ENCODE peak calls at places on chromosomes 1 and 21, in ten cellular contexts. V, S, R, B, J, H, X, C, L and Q are unnamed samples.

GRCh38 chr1:172603816-172604215 is 55.1 kb upstream of the FASLG start:
- DNase-seq in H (no peak), L (no peak), B (no peak), V (no peak), S (no peak), C (no peak), J (no peak), X (no peak), R (no peak), Q (no peak)

GRCh38 chr21:35071347-35071746 is 22.2 kb upstream of the RUNX1 start:
- DNase-seq in X (no peak), S (no peak), R (no peak), H (no peak), C (peak; percentile 33), B (no peak), V (no peak), L (no peak), J (no peak), Q (no peak)

GRCh38 chr1:229629251-229629650 is 3.2 kb downstream of the URB2 start:
- DNase-seq in B (no peak), C (no peak), X (peak; percentile 38), L (no peak), H (no peak), S (peak; percentile 58), V (no peak), R (no peak), J (peak; percentile 31), Q (no peak)

GRCh38 chr1:151946366-151946764 is 37.1 kb upstream of the THEM4 start:
- DNase-seq in R (no peak), X (no peak), L (no peak), V (no peak), J (peak; percentile 61), B (no peak), C (peak; percentile 24), S (peak; percentile 20), H (no peak), Q (no peak)

GRCh38 chr1:6178751-6179563 is 1.2 kb downstream of the CHD5 start:
- DNase-seq in B (no peak), L (no peak), S (no peak), C (no peak), J (no peak), R (no peak), V (peak; percentile 27), X (no peak), H (peak; percentile 42), Q (no peak)

GRCh38 chr1:170967042-170967910 is 31.9 kb downstream of the MROH9 start:
- DNase-seq in H (peak; percentile 5), X (peak; percentile 14), L (peak; percentile 75), C (peak; percentile 76), V (peak; percentile 63), R (peak; percentile 10), S (peak; percentile 54), J (peak; percentile 72), B (peak; percentile 15), Q (no peak)

GRCh38 chr1:151988405-151988851 is 5.2 kb downstream of the S100A10 start:
- DNase-seq in S (peak; percentile 77), J (peak; percentile 79), H (no peak), B (no peak), R (peak; percentile 67), V (no peak), C (peak; percentile 83), X (no peak), L (peak; percentile 86), Q (no peak)

GRCh38 chr1:228445867-228446584 is 29.4 kb upstream of the TRIM17 start:
- DNase-seq in J (peak; percentile 74), B (no peak), X (no peak), L (peak; percentile 74), C (peak; percentile 74), H (peak; percentile 67), S (peak; percentile 23), R (peak; percentile 70), V (peak; percentile 65), Q (peak; percentile 15)

GRCh38 chr1:40625476-40626382 is 39.8 kb downstream of the RIMS3 start:
- DNase-seq in B (no peak), R (no peak), S (no peak), V (no peak), J (peak; percentile 46), H (no peak), C (no peak), X (no peak), L (peak; percentile 13), Q (no peak)

GRCh38 chr1:203744008-203744972 is 20.7 kb upstream of the LAX1 start:
- DNase-seq in X (no peak), J (peak; percentile 46), B (no peak), S (no peak), H (no peak), L (peak; percentile 79), V (no peak), C (peak; percentile 71), R (no peak), Q (no peak)

GRCh38 chr1:177278626-177279390 is 108.0 kb downstream of the BRINP2 start:
- DNase-seq in S (no peak), C (peak; percentile 45), J (peak; percentile 84), V (no peak), H (no peak), X (no peak), L (peak; percentile 51), R (no peak), B (no peak), Q (no peak)

GRCh38 chr1:199776768-199777497 is 250.6 kb upstream of the NR5A2 start:
- DNase-seq in R (no peak), H (no peak), J (no peak), V (no peak), S (no peak), X (no peak), L (no peak), B (no peak), C (no peak), Q (no peak)

GRCh38 chr1:40774266-40774998 is 9.2 kb upstream of the KCNQ4 start:
- DNase-seq in R (peak; percentile 18), L (peak; percentile 32), B (peak; percentile 59), J (peak; percentile 23), H (peak; percentile 76), X (no peak), V (peak; percentile 79), C (peak; percentile 49), S (peak; percentile 28), Q (peak; percentile 72)

GRCh38 chr1:204873176-204873575 is 2.5 kb downstream of the NFASC start:
- DNase-seq in X (no peak), B (no peak), H (no peak), J (no peak), L (no peak), V (no peak), C (no peak), R (no peak), S (no peak), Q (no peak)

GRCh38 chr1:204872262-204872881 is 1.7 kb downstream of the NFASC start:
- DNase-seq in B (no peak), S (no peak), J (peak; percentile 50), L (no peak), R (no peak), H (no peak), V (no peak), X (no peak), C (no peak), Q (no peak)

GRCh38 chr1:204875255-204875654 is 4.6 kb downstream of the NFASC start:
- DNase-seq in J (no peak), S (no peak), C (no peak), H (no peak), B (no peak), X (no peak), V (no peak), L (no peak), R (no peak), Q (no peak)

GRCh38 chr1:204873714-204874113 is 3.1 kb downstream of the NFASC start:
- DNase-seq in V (no peak), H (no peak), L (no peak), X (no peak), S (no peak), R (no peak), C (no peak), B (no peak), J (no peak), Q (no peak)

GRCh38 chr1:204874274-204874673 is 3.6 kb downstream of the NFASC start:
- DNase-seq in B (no peak), X (no peak), L (no peak), V (no peak), C (no peak), R (no peak), H (no peak), J (no peak), S (no peak), Q (no peak)
- TF ChIP-seq CTCF in B (no peak), X (no peak), L (no peak), V (no peak), C (no peak), R (no peak), H (no peak), J (no peak), S (no peak), Q (no peak)

DNA sequence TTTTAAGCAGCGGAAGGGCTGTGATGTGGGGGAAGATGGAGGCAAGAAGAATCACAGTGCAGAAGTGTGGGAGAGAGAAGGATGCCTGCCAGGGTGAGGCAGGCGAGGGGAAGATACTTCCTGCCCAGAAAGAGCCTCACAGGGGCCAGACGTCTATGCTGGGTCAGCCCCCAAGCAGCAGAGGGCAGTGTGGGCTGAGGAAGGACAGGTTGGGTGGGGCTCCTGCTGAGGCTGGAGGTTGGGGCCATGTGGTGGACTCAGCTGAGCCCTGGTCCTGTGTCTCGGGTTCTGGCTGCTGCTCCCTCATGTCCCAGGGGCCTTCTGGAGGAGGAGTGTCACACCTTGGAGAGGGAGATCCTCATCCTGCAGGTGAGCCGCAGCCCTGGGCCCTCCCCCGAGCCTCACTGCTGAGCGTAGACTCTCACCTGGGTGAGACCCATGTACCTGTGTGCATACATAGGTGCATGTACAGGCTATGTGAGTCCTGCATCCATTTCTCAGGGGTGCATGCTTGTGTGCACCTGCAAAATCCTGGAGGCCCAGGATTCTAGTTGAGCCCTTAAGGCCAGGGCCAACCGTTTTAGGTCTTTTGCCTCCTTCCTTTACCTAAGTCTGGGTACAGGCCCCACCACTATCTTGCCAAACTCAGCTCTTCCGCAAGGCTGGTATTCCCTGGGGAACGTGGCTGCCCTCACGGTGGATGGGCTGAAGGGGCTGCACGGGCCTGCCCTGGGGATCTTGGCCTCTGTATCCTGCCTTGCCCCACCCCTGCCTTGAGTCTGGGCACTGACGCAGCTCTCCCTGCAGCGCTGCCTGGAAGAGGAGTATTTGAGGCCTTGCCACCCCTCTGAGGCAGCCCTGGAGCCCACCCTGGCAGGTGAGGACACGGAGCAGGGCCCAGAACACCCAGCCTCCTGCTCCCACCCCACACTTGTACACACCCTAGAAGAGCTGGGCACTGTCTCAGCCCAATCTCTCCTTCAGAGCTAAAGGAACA is 3.7 kb downstream of the CCDC24 start:
- DNase-seq in L (peak; percentile 39), S (no peak), C (peak; percentile 62), H (no peak), X (no peak), R (peak; percentile 36), B (no peak), J (peak; percentile 47), V (peak; percentile 20), Q (peak; percentile 47)
- TF ChIP-seq CTCF in L (peak; percentile 44), S (peak; percentile 60), C (peak; percentile 32), H (peak; percentile 14), X (peak; percentile 43), R (peak; percentile 27), B (no peak), J (peak; percentile 51), V (peak; percentile 36), Q (no peak)

GRCh38 chr1:94396356-94396755 is 21.8 kb upstream of the ABCD3 start:
- DNase-seq in B (no peak), L (peak; percentile 31), R (no peak), H (peak; percentile 9), S (no peak), J (peak; percentile 6), C (peak; percentile 6), V (peak; percentile 21), X (no peak), Q (peak; percentile 34)
- TF ChIP-seq CTCF in B (no peak), L (peak; percentile 10), R (no peak), H (no peak), S (peak; percentile 20), J (no peak), C (peak; percentile 9), V (peak; percentile 37), X (no peak), Q (no peak)

GRCh38 chr1:95532335-95532734 is 298.3 kb downstream of the RWDD3 start:
- DNase-seq in C (no peak), R (no peak), S (no peak), B (no peak), V (no peak), J (no peak), L (no peak), H (no peak), X (no peak), Q (no peak)
- TF ChIP-seq CTCF in C (no peak), R (no peak), S (no peak), B (peak; percentile 8), V (no peak), J (no peak), L (no peak), H (no peak), X (no peak), Q (no peak)